ENCODE peak calls at places on chromosomes 16 and 17, in nine cellular contexts. W is body of pancreas, N is esophagus squamous epithelium, O is IMR-90, H is A549, I is ovary, K is adrenal gland, U is H54, E is lower leg skin. L is an unnamed sample.

GRCh38 chr17:1074886-1075665 is 78.1 kb downstream of the TIMM22 start:
- DNase-seq in W (no peak), N (no peak), O (no peak), H (no peak), I (no peak), K (no peak), U (no peak), E (no peak), L (peak)

GRCh38 chr17:78722101-78722761 is 59.8 kb downstream of the CYTH1 start:
- DNase-seq in W (no peak), N (no peak), O (no peak), H (no peak), I (no peak), K (no peak), U (no peak), E (peak), L (no peak)

GRCh38 chr17:44105483-44105882 is 18.0 kb downstream of the HDAC5 start:
- DNase-seq in W (no peak), N (no peak), O (no peak), H (no peak), I (no peak), K (no peak), U (no peak), E (no peak), L (no peak)

GRCh38 chr16:50403491-50403890 is 34.7 kb upstream of the BRD7 start:
- DNase-seq in W (peak), N (no peak), O (no peak), H (no peak), I (no peak), K (no peak), U (no peak), E (no peak), L (peak)

GRCh38 chr17:50102164-50102991 is 7.2 kb downstream of the PDK2 start:
- DNase-seq in W (peak), N (no peak), O (no peak), H (no peak), I (no peak), K (peak), U (no peak), E (no peak), L (peak)

GRCh38 chr16:86732621-86733297 is 154.4 kb downstream of the FOXL1 start:
- DNase-seq in W (no peak), N (no peak), O (peak), H (no peak), I (no peak), K (no peak), U (no peak), E (no peak), L (no peak)

GRCh38 chr17:45143767-45144198 is 4.5 kb upstream of the HEXIM1 start:
- DNase-seq in W (peak), N (no peak), O (peak), H (no peak), I (peak), K (peak), U (no peak), E (peak), L (peak)

GRCh38 chr16:86567701-86568571 is 1.3 kb downstream of the FOXC2 start:
- DNase-seq in W (no peak), N (no peak), O (peak), H (no peak), I (no peak), K (no peak), U (no peak), E (no peak), L (no peak)

GRCh38 chr17:68697850-68698313 is 96.7 kb upstream of the FAM20A start:
- DNase-seq in W (no peak), N (no peak), O (peak), H (no peak), I (peak), K (peak), U (no peak), E (no peak), L (no peak)

GRCh38 chr17:41556931-41557330 is 14.9 kb downstream of the KRT9 start:
- DNase-seq in W (no peak), N (no peak), O (no peak), H (no peak), I (no peak), K (no peak), U (no peak), E (no peak), L (no peak)

GRCh38 chr16:16143038-16143763 is 80.1 kb downstream of the ABCC6 start:
- DNase-seq in W (no peak), N (no peak), O (no peak), H (peak), I (no peak), K (no peak), U (peak), E (no peak), L (no peak)

GRCh38 chr16:7888421-7888820 is 555.8 kb downstream of the RBFOX1 start:
- DNase-seq in W (no peak), N (no peak), O (no peak), H (no peak), I (no peak), K (no peak), U (no peak), E (no peak), L (no peak)

GRCh38 chr17:41140360-41141132 is at the start of gene KRTAP4-6:
- DNase-seq in W (no peak), N (no peak), O (peak), H (no peak), I (no peak), K (no peak), U (peak), E (no peak), L (no peak)

GRCh38 chr16:67703626-67704025 is 15.5 kb downstream of the GFOD2 start:
- DNase-seq in W (no peak), N (no peak), O (no peak), H (no peak), I (no peak), K (no peak), U (no peak), E (no peak), L (no peak)

GRCh38 chr16:4419402-4419801 is 3.0 kb upstream of the CORO7 start:
- DNase-seq in W (no peak), N (no peak), O (no peak), H (no peak), I (no peak), K (peak), U (no peak), E (no peak), L (peak)

GRCh38 chr17:4409659-4410058 is 24.1 kb upstream of the SPNS3 start:
- DNase-seq in W (no peak), N (no peak), O (peak), H (no peak), I (no peak), K (no peak), U (no peak), E (no peak), L (no peak)

GRCh38 chr17:4411201-4411600 is 22.5 kb upstream of the SPNS3 start:
- DNase-seq in W (no peak), N (no peak), O (no peak), H (no peak), I (no peak), K (no peak), U (no peak), E (no peak), L (no peak)

GRCh38 chr17:4407851-4408250 is 25.9 kb upstream of the SPNS3 start:
- DNase-seq in W (peak), N (no peak), O (no peak), H (no peak), I (no peak), K (peak), U (no peak), E (no peak), L (no peak)

GRCh38 chr17:4417129-4417667 is 16.5 kb upstream of the SPNS3 start:
- DNase-seq in W (no peak), N (no peak), O (no peak), H (no peak), I (no peak), K (no peak), U (no peak), E (no peak), L (no peak)

DNA sequence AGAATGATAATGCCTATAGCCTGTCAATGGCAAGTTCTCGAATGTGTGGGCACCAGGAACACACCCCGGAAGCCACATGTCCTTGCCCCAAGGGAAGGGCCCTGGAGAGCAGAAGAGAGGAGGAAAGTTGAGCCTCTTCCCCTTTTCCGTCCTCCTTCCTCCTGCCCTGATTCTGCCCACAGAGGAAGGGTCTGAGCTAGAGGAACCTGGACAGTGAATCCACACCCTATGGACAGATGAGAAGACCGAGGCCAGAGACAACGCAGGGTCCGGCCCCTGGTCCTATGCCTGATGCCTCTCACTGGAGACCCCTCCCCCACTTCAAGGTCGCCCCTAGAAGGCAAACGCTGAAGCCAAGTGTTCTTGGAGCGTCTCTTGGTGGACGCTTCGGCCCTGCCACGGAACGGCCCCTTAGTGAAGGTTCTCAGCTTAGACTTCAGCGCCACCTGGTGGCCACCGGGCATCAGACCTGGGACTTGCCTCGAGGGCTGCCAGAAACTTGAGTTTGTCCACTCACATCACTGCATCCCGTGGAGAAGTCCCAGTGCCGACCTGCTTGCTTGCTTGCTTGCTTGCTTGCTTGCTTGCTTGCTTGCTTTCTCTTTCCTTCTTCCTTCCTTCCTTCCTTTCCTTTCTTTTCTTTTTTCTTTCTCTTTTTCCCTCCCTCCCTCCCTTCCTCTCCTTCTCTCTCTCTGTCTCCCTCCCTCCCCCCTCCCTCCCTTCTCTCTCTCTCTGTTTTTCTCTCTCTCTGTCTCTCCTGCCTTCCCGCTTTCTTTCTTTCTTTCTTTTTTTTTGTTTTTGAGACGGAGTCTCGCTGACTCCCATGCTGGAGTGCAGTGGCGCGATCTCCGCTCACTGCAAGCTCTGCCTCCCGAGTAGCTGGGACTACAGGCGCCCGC is 20.6 kb upstream of the SPNS3 start:
- DNase-seq in W (peak), N (peak), O (peak), H (peak), I (peak), K (peak), U (peak), E (peak), L (peak)
- TF ChIP-seq POLR2A in W (no peak), N (no peak), O (peak), H (no peak), I (no peak), K (no peak), U (no peak), E (no peak), L (no peak)

DNA sequence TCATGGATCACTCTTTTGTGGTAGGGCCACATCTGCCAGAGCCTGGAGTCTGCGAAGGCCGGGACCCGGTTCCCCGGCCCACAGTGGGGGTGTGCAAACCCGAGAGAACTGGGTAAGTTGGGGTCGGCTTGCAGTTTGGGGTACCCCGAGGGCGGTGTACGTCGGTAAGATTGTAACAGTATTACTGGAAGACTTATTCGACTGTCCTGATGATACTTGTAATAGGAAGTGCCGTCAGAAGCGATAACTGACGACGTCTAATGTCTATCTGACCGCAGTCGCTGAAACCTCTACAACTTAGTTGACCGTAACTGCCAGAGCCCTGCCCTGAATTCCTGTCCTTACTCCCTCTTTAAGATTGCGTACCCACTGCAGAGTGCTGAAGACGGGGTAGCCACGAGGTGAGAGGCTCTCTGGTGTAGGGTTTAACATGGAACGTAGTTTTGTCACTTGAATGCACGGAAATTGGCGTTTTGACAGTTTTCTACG is 24.0 kb downstream of the TRPV2 start:
- DNase-seq in W (no peak), N (no peak), O (no peak), H (no peak), I (no peak), K (peak), U (no peak), E (no peak), L (no peak)
- TF ChIP-seq POLR2A in W (no peak), N (no peak), O (no peak), H (no peak), I (no peak), K (no peak), U (no peak), E (no peak), L (no peak)

DNA sequence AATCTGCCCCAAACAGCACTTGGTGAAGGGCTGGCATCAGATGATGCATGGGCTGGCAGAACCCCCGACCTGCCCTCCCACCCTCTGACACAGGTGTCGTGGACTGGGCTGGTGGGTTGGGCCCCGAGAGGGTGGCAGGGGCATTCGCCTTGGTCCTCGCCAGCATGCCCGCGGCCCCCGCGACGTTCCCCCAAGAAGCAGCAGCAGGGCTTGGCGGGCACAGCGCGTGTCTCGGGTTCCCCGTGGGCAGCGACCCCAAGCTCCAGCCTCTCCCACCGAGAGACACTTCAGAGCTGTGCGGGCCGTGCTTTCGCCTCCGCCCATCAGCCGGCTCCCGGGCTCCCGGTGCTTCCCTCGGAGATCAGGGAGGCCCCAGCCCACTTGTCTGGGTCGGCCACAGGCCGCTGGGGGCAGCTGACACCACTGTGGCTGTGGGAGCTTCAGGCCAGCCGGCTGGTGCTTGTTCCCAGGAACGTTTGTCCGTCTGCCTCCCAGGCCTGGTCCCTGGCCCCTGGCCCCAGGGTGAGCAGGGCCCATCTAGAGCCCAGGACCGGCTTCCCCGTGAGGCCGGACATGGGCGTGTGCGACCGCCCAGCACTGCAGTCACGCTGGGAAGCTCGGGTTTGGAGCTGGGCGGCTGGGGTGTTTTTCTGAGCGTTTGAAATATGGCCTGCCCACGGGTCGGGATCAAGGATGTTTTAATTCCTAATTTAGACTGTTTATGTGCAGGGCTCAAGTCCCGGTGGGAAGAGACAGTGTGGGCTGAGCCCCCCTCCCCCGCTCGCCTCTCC is 16.6 kb downstream of the CACNA1H start:
- DNase-seq in W (no peak), N (no peak), O (no peak), H (no peak), I (peak), K (no peak), U (no peak), E (no peak), L (peak)
- TF ChIP-seq POLR2A in W (no peak), N (no peak), O (no peak), H (no peak), I (no peak), K (no peak), U (no peak), E (no peak), L (no peak)

GRCh38 chr16:19524356-19524865 is 669 bp downstream of the CCP110 start:
- DNase-seq in W (no peak), N (no peak), O (no peak), H (peak), I (no peak), K (no peak), U (no peak), E (no peak), L (no peak)

GRCh38 chr16:19527161-19527560 is 3.4 kb downstream of the CCP110 start:
- DNase-seq in W (no peak), N (no peak), O (no peak), H (no peak), I (no peak), K (no peak), U (no peak), E (no peak), L (no peak)

GRCh38 chr16:19523184-19523558 is 571 bp upstream of the CCP110 start:
- DNase-seq in W (no peak), N (no peak), O (no peak), H (no peak), I (peak), K (no peak), U (no peak), E (no peak), L (no peak)

GRCh38 chr16:19523559-19524355 is at the start of gene CCP110:
- DNase-seq in W (peak), N (peak), O (peak), H (peak), I (peak), K (peak), U (peak), E (peak), L (peak)

DNA sequence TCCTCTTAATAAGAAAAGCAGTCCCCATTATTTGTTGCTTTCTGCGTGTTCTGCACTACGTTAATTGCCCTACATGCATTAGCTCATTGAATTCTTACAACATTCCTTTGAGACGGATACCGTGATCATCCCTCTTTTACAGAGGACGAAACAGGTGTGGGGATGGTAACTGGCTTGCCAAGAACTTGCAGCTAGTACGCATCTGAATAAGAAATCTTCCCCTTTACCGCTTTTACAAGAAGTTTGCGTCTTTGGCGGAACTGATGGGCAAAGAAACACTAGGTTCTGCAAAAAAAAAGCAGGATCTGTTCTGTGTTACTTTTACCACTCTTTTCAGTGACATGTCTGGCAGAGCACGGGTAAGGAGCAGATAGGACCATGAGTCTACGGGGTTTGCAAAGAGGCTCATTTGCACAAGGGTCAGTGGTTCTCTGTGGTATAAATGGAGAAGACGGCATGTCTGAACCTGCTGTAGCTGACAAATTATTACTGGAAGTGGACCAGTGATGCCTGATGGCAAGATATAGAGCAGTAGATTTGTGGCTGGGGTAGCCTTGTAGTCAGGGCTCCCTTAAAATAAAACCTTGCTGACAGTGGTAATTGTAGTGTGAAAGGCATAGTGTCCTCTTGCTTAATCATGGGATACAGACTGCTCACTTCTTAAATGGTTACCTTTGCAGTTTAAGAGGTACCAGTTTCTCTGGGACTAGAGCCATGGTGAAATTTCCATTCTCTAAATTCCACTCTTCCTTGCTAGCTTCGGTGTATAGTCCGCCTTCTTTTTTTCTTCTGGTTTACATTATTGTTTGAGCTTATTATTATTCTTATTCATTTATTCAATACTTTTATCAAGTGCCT is 1.4 kb downstream of the CCP110 start:
- DNase-seq in W (no peak), N (no peak), O (peak), H (no peak), I (no peak), K (no peak), U (no peak), E (no peak), L (no peak)
- TF ChIP-seq POLR2A in W (no peak), N (no peak), O (no peak), H (no peak), I (no peak), K (no peak), U (no peak), E (no peak), L (no peak)

GRCh38 chr16:10552998-10553491 is 27.4 kb downstream of the EMP2 start:
- DNase-seq in W (peak), N (no peak), O (no peak), H (peak), I (no peak), K (peak), U (no peak), E (no peak), L (peak)
- TF ChIP-seq POLR2A in W (no peak), N (no peak), O (no peak), H (no peak), I (no peak), K (no peak), U (no peak), E (no peak), L (no peak)

GRCh38 chr17:82090549-82091263 is 7.3 kb downstream of the FASN start:
- DNase-seq in W (no peak), N (no peak), O (no peak), H (no peak), I (no peak), K (no peak), U (no peak), E (no peak), L (no peak)

GRCh38 chr17:82092628-82092994 is 5.4 kb downstream of the FASN start:
- DNase-seq in W (no peak), N (no peak), O (no peak), H (no peak), I (no peak), K (no peak), U (no peak), E (no peak), L (no peak)

GRCh38 chr17:82089723-82090548 is 8.1 kb downstream of the FASN start:
- DNase-seq in W (no peak), N (no peak), O (no peak), H (no peak), I (no peak), K (no peak), U (no peak), E (no peak), L (no peak)

GRCh38 chr17:82092094-82092586 is 5.9 kb downstream of the FASN start:
- DNase-seq in W (no peak), N (no peak), O (no peak), H (no peak), I (peak), K (no peak), U (no peak), E (no peak), L (no peak)

DNA sequence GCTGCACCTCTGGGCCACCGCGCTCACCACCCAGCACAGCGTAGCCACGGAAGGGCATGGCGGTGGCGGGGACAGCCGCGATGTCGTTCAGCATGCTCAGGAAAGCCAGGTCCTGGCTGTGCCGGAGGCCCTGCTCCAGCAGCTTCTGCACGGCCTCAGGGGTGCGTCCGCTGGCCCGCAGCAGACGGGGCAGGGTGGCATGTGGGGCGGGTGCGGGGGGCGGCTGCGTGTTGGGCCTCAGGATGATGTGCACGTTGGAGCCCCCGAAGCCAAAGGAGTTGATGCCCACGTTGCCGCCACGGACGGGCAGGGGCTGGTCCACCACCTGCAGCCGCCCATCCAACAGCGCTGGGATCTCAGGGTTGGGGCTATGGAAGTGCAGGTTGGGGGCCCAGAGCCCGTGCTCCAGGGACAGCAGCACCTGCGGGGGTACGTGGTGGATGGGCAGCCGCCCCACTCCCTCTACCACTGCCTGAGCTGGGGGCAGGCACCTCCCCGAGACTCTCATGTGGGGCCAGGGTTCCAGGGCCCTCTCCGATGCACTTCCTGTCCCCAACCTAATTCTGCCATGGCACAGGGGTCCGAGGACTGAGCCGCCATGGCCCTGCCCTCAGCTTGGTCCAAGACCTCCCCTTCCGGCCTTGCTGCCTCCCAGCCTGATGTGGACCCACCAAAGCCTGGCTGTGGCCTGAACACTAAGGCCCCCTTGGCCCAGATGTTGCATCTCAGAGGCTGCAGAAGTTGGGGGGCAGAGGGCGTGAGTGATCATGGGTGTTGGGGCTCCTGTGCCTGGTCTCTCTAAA is 6.6 kb downstream of the FASN start:
- DNase-seq in W (no peak), N (no peak), O (no peak), H (no peak), I (no peak), K (no peak), U (no peak), E (no peak), L (no peak)
- TF ChIP-seq POLR2A in W (no peak), N (no peak), O (no peak), H (no peak), I (no peak), K (no peak), U (no peak), E (no peak), L (no peak)

L was measured in heart left ventricle.